ENCODE peak calls at places on chromosome 22, in ten cellular contexts. F is AG08395; V is T-helper 2 cell; E is CD8-positive, alpha-beta T cell; H is cardiac muscle cell; D is T-helper 17 cell; P is NCI-H345; O is stimulated activated CD4-positive, alpha-beta T cell treated with anti-CD3 and anti-CD28 coated beads, Interleukin-1b, Interleukin-23, amount 100 ng/mL, for 24 hours; Y is MV-4-11; Z is frontal cortex. X is an unnamed sample.

GRCh38 chr22:50733521-50734342 is 4.3 kb upstream of the ACR start:
- DNase-seq in F (peak), V (no peak), E (no peak), H (peak), D (no peak), P (no peak), O (no peak), Y (no peak), Z (peak), X (no peak)

GRCh38 chr22:24759765-24760164 is 14.8 kb downstream of the PIWIL3 start:
- DNase-seq in F (no peak), V (no peak), E (no peak), H (no peak), D (no peak), P (no peak), O (no peak), Y (no peak), Z (no peak), X (no peak)

GRCh38 chr22:27133951-27134664 is 476.7 kb downstream of the MIAT start:
- DNase-seq in F (peak), V (no peak), E (no peak), H (peak), D (no peak), P (no peak), O (peak), Y (peak), Z (no peak), X (peak)

GRCh38 chr22:19756288-19757128 is 4.1 kb upstream of the TBX1 start:
- DNase-seq in F (peak), V (peak), E (peak), H (no peak), D (peak), P (peak), O (peak), Y (no peak), Z (no peak), X (no peak)

GRCh38 chr22:20011123-20011992 is 5.3 kb downstream of the ARVCF start:
- DNase-seq in F (no peak), V (no peak), E (no peak), H (no peak), D (no peak), P (no peak), O (no peak), Y (no peak), Z (no peak), X (no peak)

GRCh38 chr22:39908121-39908520 is 7.2 kb downstream of the GRAP2 start:
- DNase-seq in F (no peak), V (no peak), E (no peak), H (no peak), D (no peak), P (no peak), O (no peak), Y (no peak), Z (no peak), X (no peak)

GRCh38 chr22:46797355-46797754 is 34.9 kb downstream of the TBC1D22A start:
- DNase-seq in F (no peak), V (no peak), E (no peak), H (peak), D (no peak), P (no peak), O (no peak), Y (peak), Z (peak), X (no peak)

GRCh38 chr22:19886605-19887250 is 32.1 kb upstream of the GNB1L start:
- DNase-seq in F (peak), V (no peak), E (peak), H (peak), D (no peak), P (no peak), O (no peak), Y (peak), Z (no peak), X (peak)

GRCh38 chr22:37887610-37888378 is 18.3 kb upstream of the MICALL1 start:
- DNase-seq in F (peak), V (no peak), E (no peak), H (peak), D (no peak), P (no peak), O (no peak), Y (no peak), Z (no peak), X (peak)

GRCh38 chr22:24968066-24968561 is 15.6 kb downstream of the KIAA1671 start:
- DNase-seq in F (no peak), V (no peak), E (no peak), H (no peak), D (no peak), P (no peak), O (no peak), Y (no peak), Z (no peak), X (peak)

GRCh38 chr22:41963453-41964105 is 5.7 kb upstream of the SEPTIN3 start:
- DNase-seq in F (no peak), V (no peak), E (no peak), H (peak), D (no peak), P (no peak), O (no peak), Y (peak), Z (no peak), X (no peak)

GRCh38 chr22:37187891-37188761 is at the start of gene C1QTNF6:
- DNase-seq in F (peak), V (no peak), E (no peak), H (peak), D (no peak), P (no peak), O (no peak), Y (no peak), Z (no peak), X (peak)

GRCh38 chr22:17205432-17205831 is 13.8 kb downstream of the ADA2 start:
- DNase-seq in F (no peak), V (no peak), E (no peak), H (peak), D (no peak), P (no peak), O (no peak), Y (peak), Z (no peak), X (no peak)

GRCh38 chr22:28894320-28894719 is 10.9 kb downstream of the ZNRF3 start:
- DNase-seq in F (no peak), V (no peak), E (no peak), H (no peak), D (no peak), P (peak), O (no peak), Y (peak), Z (no peak), X (no peak)

GRCh38 chr22:38935023-38935422 is 22.4 kb upstream of the APOBEC3A start:
- DNase-seq in F (no peak), V (no peak), E (no peak), H (no peak), D (no peak), P (peak), O (no peak), Y (no peak), Z (no peak), X (peak)

GRCh38 chr22:44645531-44645930 is 56.5 kb upstream of the PRR5 start:
- DNase-seq in F (no peak), V (no peak), E (no peak), H (no peak), D (no peak), P (no peak), O (no peak), Y (no peak), Z (no peak), X (no peak)

GRCh38 chr22:25362883-25363240 is 143.4 kb downstream of the CRYBB2 start:
- DNase-seq in F (no peak), V (no peak), E (no peak), H (no peak), D (no peak), P (no peak), O (no peak), Y (no peak), Z (no peak), X (no peak)

GRCh38 chr22:36562261-36562835 is 33.4 kb upstream of the EIF3D start:
- DNase-seq in F (peak), V (no peak), E (no peak), H (peak), D (no peak), P (no peak), O (no peak), Y (peak), Z (no peak), X (peak)

GRCh38 chr22:50076646-50077624 is 8.3 kb downstream of the MLC1 start:
- DNase-seq in F (no peak), V (no peak), E (no peak), H (no peak), D (no peak), P (no peak), O (no peak), Y (no peak), Z (no peak), X (no peak)

GRCh38 chr22:17945156-17945850 is 79.1 kb downstream of the MICAL3 start:
- DNase-seq in F (no peak), V (no peak), E (no peak), H (no peak), D (no peak), P (no peak), O (no peak), Y (no peak), Z (no peak), X (no peak)

GRCh38 chr22:27692243-27692642 is 109.3 kb downstream of the MN1 start:
- DNase-seq in F (peak), V (no peak), E (no peak), H (no peak), D (no peak), P (no peak), O (no peak), Y (no peak), Z (no peak), X (no peak)

GRCh38 chr22:46213052-46213451 is 37.0 kb downstream of the CDPF1 start:
- DNase-seq in F (no peak), V (no peak), E (no peak), H (no peak), D (no peak), P (no peak), O (no peak), Y (no peak), Z (no peak), X (no peak)

GRCh38 chr22:26259510-26259909 is 90.2 kb downstream of the SEZ6L start:
- DNase-seq in F (peak), V (no peak), E (no peak), H (peak), D (no peak), P (no peak), O (no peak), Y (peak), Z (no peak), X (peak)

GRCh38 chr22:22210375-22210774 is 34.2 kb upstream of the VPREB1 start:
- DNase-seq in F (peak), V (no peak), E (no peak), H (peak), D (no peak), P (no peak), O (peak), Y (no peak), Z (no peak), X (peak)

GRCh38 chr22:28923826-28924732 is 40.7 kb downstream of the ZNRF3 start:
- DNase-seq in F (no peak), V (no peak), E (no peak), H (no peak), D (no peak), P (peak), O (no peak), Y (no peak), Z (peak), X (no peak)

GRCh38 chr22:39183991-39184585 is 31.6 kb upstream of the CBX7 start:
- DNase-seq in F (peak), V (no peak), E (peak), H (peak), D (no peak), P (no peak), O (no peak), Y (no peak), Z (no peak), X (peak)

GRCh38 chr22:37742374-37743092 is 45.7 kb downstream of the TRIOBP start:
- DNase-seq in F (peak), V (no peak), E (no peak), H (peak), D (no peak), P (no peak), O (no peak), Y (peak), Z (no peak), X (peak)

GRCh38 chr22:31206896-31207687 is 5.0 kb upstream of the LIMK2 start:
- DNase-seq in F (no peak), V (no peak), E (no peak), H (no peak), D (no peak), P (no peak), O (no peak), Y (no peak), Z (no peak), X (no peak)

GRCh38 chr22:48868554-48868953 is 959.1 kb downstream of the BRD1 start:
- DNase-seq in F (no peak), V (no peak), E (no peak), H (no peak), D (no peak), P (no peak), O (no peak), Y (no peak), Z (no peak), X (no peak)

GRCh38 chr22:43922123-43922522 is 1.5 kb upstream of the PNPLA3 start:
- DNase-seq in F (no peak), V (no peak), E (no peak), H (no peak), D (no peak), P (no peak), O (no peak), Y (no peak), Z (no peak), X (no peak)

GRCh38 chr22:44269757-44270555 is 42.8 kb downstream of the SHISAL1 start:
- DNase-seq in F (no peak), V (no peak), E (no peak), H (no peak), D (no peak), P (no peak), O (no peak), Y (no peak), Z (no peak), X (no peak)

GRCh38 chr22:36027960-36028645 is 521 bp downstream of the RBFOX2 start:
- DNase-seq in F (peak), V (no peak), E (peak), H (no peak), D (peak), P (peak), O (no peak), Y (no peak), Z (no peak), X (no peak)

GRCh38 chr22:42644422-42645340 is 4.3 kb upstream of the ATP5MGL start:
- DNase-seq in F (peak), V (no peak), E (no peak), H (peak), D (no peak), P (no peak), O (no peak), Y (peak), Z (no peak), X (no peak)

X was measured in A172.